ENCODE peak calls at places on chromosomes 11 and 22, in five cellular contexts. P is astrocyte of the spinal cord; A is GM04504; V is activated CD4-positive, CD25-positive, alpha-beta regulatory T cell; K is occipital lobe. S is an unnamed sample.
A peak's percentile ranks its signal among the peaks of the same experiment; 100 is the strongest.

GRCh38 chr11:102111787-102112653 is 1.8 kb downstream of the YAP1 start:
- DNase-seq in K (no peak), A (peak; percentile 65), P (peak; percentile 91), V (no peak), S (no peak)

GRCh38 chr11:72668645-72669347 is 5.4 kb downstream of the PDE2A start:
- DNase-seq in P (no peak), K (no peak), V (no peak), A (no peak), S (no peak)

GRCh38 chr11:27673979-27674663 is 26.1 kb downstream of the BDNF start:
- DNase-seq in P (no peak), K (no peak), A (no peak), V (no peak), S (no peak)

GRCh38 chr11:10770626-10771254 is 19.7 kb downstream of the CTR9 start:
- DNase-seq in A (peak; percentile 34), P (peak; percentile 44), V (no peak), K (no peak), S (no peak)

GRCh38 chr11:86396403-86396802 is 21.7 kb downstream of the CCDC81 start:
- DNase-seq in K (no peak), A (peak; percentile 43), V (no peak), P (peak; percentile 63), S (no peak)

GRCh38 chr11:26950260-26950719 is 43.6 kb upstream of the FIBIN start:
- DNase-seq in V (no peak), K (no peak), P (peak; percentile 71), A (peak; percentile 62), S (peak; percentile 13)

GRCh38 chr11:78796956-78797355 is 222.3 kb upstream of the NARS2 start:
- DNase-seq in K (no peak), V (no peak), P (peak; percentile 96), A (no peak), S (no peak)

GRCh38 chr11:85595285-85595884 is 31.8 kb downstream of the DLG2 start:
- DNase-seq in V (no peak), K (no peak), P (peak; percentile 51), A (peak; percentile 11), S (no peak)

GRCh38 chr22:36368359-36368983 is 19.3 kb downstream of the MYH9 start:
- DNase-seq in K (no peak), A (peak; percentile 55), V (no peak), P (peak; percentile 79), S (no peak)

GRCh38 chr11:113540416-113541330 is 65.5 kb upstream of the DRD2 start:
- DNase-seq in P (no peak), A (no peak), K (no peak), V (no peak), S (no peak)

GRCh38 chr11:66815646-66816045 is 27.6 kb upstream of the RCE1 start:
- DNase-seq in A (no peak), V (no peak), P (peak; percentile 22), K (no peak), S (no peak)

GRCh38 chr11:86370922-86371614 is 3.6 kb upstream of the CCDC81 start:
- DNase-seq in V (no peak), A (no peak), P (peak; percentile 52), K (no peak), S (no peak)

GRCh38 chr11:2934057-2934550 is 4.9 kb upstream of the PHLDA2 start:
- DNase-seq in K (no peak), A (no peak), V (no peak), P (no peak), S (no peak)

GRCh38 chr22:32005453-32005852 is 37.6 kb upstream of the SLC5A1 start:
- DNase-seq in A (peak; percentile 12), P (peak; percentile 22), V (no peak), K (no peak), S (no peak)

GRCh38 chr22:24968066-24968561 is 15.6 kb downstream of the KIAA1671 start:
- DNase-seq in K (no peak), P (no peak), A (no peak), V (no peak), S (peak; percentile 26)

GRCh38 chr11:8092587-8093424 is 11.8 kb downstream of the TUB start:
- DNase-seq in P (peak; percentile 63), K (no peak), V (no peak), A (no peak), S (peak; percentile 49)

GRCh38 chr11:134915881-134916280 is 503.8 kb upstream of the B3GAT1 start:
- DNase-seq in P (no peak), K (no peak), A (no peak), V (no peak), S (no peak)

GRCh38 chr11:114382509-114382908 is 17.8 kb downstream of the C11orf71 start:
- DNase-seq in A (no peak), V (no peak), P (no peak), K (no peak), S (no peak)

GRCh38 chr22:42039271-42039670 is 31.3 kb downstream of the NAGA start:
- DNase-seq in V (no peak), K (no peak), A (peak; percentile 1), P (no peak), S (no peak)

GRCh38 chr11:75539459-75540022 is 13.8 kb upstream of the GDPD5 start:
- DNase-seq in V (no peak), A (no peak), P (no peak), K (no peak), S (no peak)

GRCh38 chr11:114942207-114942606 is 263.9 kb downstream of the NXPE2 start:
- DNase-seq in P (no peak), V (no peak), K (no peak), A (no peak), S (no peak)

GRCh38 chr11:94855666-94856065 is 87.5 kb downstream of the AMOTL1 start:
- DNase-seq in A (no peak), V (no peak), P (no peak), K (no peak), S (no peak)

GRCh38 chr11:122981388-122982264 is at the start of gene BSX:
- DNase-seq in V (peak; percentile 15), A (peak; percentile 13), P (peak; percentile 47), K (no peak), S (peak; percentile 92)

GRCh38 chr22:20458530-20459151 is 21.0 kb upstream of the SCARF2 start:
- DNase-seq in P (no peak), K (no peak), V (no peak), A (no peak), S (no peak)

GRCh38 chr11:70092959-70093358 is 14.8 kb downstream of the ANO1 start:
- DNase-seq in A (no peak), P (no peak), K (no peak), V (no peak), S (no peak)

GRCh38 chr22:47195676-47196492 is 433.4 kb downstream of the TBC1D22A start:
- DNase-seq in K (no peak), A (no peak), P (no peak), V (no peak), S (no peak)

GRCh38 chr22:29773233-29773632 is 6.1 kb downstream of the UQCR10 start:
- DNase-seq in P (peak; percentile 50), V (no peak), K (no peak), A (no peak), S (no peak)

GRCh38 chr11:114358711-114359110 is 41.6 kb downstream of the C11orf71 start:
- DNase-seq in V (no peak), A (no peak), P (no peak), K (no peak), S (no peak)

GRCh38 chr11:112834277-112834755 is 126.9 kb upstream of the NCAM1 start:
- DNase-seq in A (no peak), P (no peak), K (peak; percentile 68), V (no peak), S (no peak)

GRCh38 chr11:119975561-119976152 is 162.3 kb downstream of the TRIM29 start:
- DNase-seq in A (no peak), P (no peak), K (peak; percentile 74), V (no peak), S (no peak)

GRCh38 chr22:37481347-37481907 is 4.8 kb downstream of the MFNG start:
- DNase-seq in V (no peak), P (no peak), K (no peak), A (no peak), S (no peak)

GRCh38 chr11:72524711-72525110 is 90.4 kb upstream of the CLPB start:
- DNase-seq in P (no peak), A (no peak), K (no peak), V (no peak), S (no peak)

GRCh38 chr11:95419915-95420314 is 188.9 kb upstream of the SESN3 start:
- DNase-seq in A (peak; percentile 43), V (no peak), P (peak; percentile 53), K (no peak), S (no peak)

GRCh38 chr11:74948546-74948897 is 369 bp downstream of the XRRA1 start:
- DNase-seq in A (no peak), V (no peak), K (no peak), P (no peak), S (no peak)

GRCh38 chr11:63906585-63906984 is 10.4 kb downstream of the RCOR2 start:
- DNase-seq in K (no peak), A (no peak), P (no peak), V (peak; percentile 41), S (no peak)

GRCh38 chr22:32985899-32986772 is 72.0 kb downstream of the SYN3 start:
- DNase-seq in A (peak; percentile 63), K (peak; percentile 50), P (peak; percentile 68), V (no peak), S (no peak)

GRCh38 chr11:111538407-111539114 is 2.0 kb upstream of the LAYN start:
- DNase-seq in V (no peak), K (no peak), A (no peak), P (no peak), S (no peak)

GRCh38 chr22:39134366-39135091 is 18.0 kb downstream of the CBX7 start:
- DNase-seq in K (no peak), A (no peak), P (no peak), V (no peak), S (peak; percentile 83)

GRCh38 chr11:68008381-68009337 is 1.5 kb upstream of the ALDH3B1 start:
- DNase-seq in P (no peak), V (no peak), K (no peak), A (no peak), S (peak; percentile 65)

GRCh38 chr22:20552450-20552894 is 45.1 kb downstream of the MED15 start:
- DNase-seq in A (peak; percentile 79), K (peak; percentile 64), P (no peak), V (no peak), S (peak; percentile 50)